ENCODE peak calls at places on chromosomes 4 and X, in four cellular contexts. L is GM10248; U is CD8-positive, alpha-beta memory T cell; F is neural progenitor cell. I is an unnamed sample.

GRCh38 chr4:86896596-86896995 is 4.4 kb upstream of the C4orf36 start:
- DNase-seq in L (no peak), U (no peak), F (no peak), I (no peak)

GRCh38 chr4:151325320-151326246 is at the start of gene SH3D19:
- DNase-seq in L (peak; percentile 20), U (no peak), F (peak; percentile 78), I (peak; percentile 80)

GRCh38 chrX:104318330-104319009 is 63.7 kb upstream of the ESX1 start:
- DNase-seq in L (no peak), U (no peak), F (peak; percentile 31), I (no peak)

GRCh38 chrX:3351287-3351686 is 4.8 kb upstream of the MXRA5 start:
- DNase-seq in L (no peak), U (no peak), F (no peak), I (no peak)

GRCh38 chrX:115642895-115643530 is 82.0 kb downstream of the PLS3 start:
- DNase-seq in L (peak; percentile 35), U (no peak), F (peak; percentile 44), I (no peak)

GRCh38 chrX:12421918-12422317 is 283.6 kb downstream of the FRMPD4 start:
- DNase-seq in L (no peak), U (no peak), F (no peak), I (no peak)

GRCh38 chr4:179678093-179678804 is 2236.0 kb upstream of the AGA start:
- DNase-seq in L (no peak), U (no peak), F (no peak), I (no peak)

GRCh38 chr4:151029537-151029936 is 14.5 kb upstream of the LRBA start:
- DNase-seq in L (no peak), U (no peak), F (no peak), I (no peak)

GRCh38 chr4:107619065-107619464 is 101.0 kb downstream of the PAPSS1 start:
- DNase-seq in L (no peak), U (no peak), F (no peak), I (no peak)

GRCh38 chr4:117983541-117984451 is 50.5 kb upstream of the NDST3 start:
- DNase-seq in L (no peak), U (no peak), F (no peak), I (no peak)

GRCh38 chr4:7295201-7295916 is 103.0 kb downstream of the SORCS2 start:
- DNase-seq in L (no peak), U (no peak), F (no peak), I (no peak)

GRCh38 chr4:11805837-11806236 is 377.1 kb upstream of the HS3ST1 start:
- DNase-seq in L (no peak), U (no peak), F (peak; percentile 8), I (no peak)

GRCh38 chr4:3249681-3250437 is 900 bp downstream of the MSANTD1 start:
- DNase-seq in L (no peak), U (no peak), F (no peak), I (peak; percentile 57)

GRCh38 chr4:53563824-53564223 is 27.5 kb downstream of the LNX1 start:
- DNase-seq in L (peak; percentile 59), U (no peak), F (no peak), I (no peak)

GRCh38 chr4:153936121-153936520 is 147.2 kb upstream of the SFRP2 start:
- DNase-seq in L (no peak), U (no peak), F (no peak), I (no peak)

GRCh38 chr4:143382539-143382938 is 45.9 kb downstream of the GAB1 start:
- DNase-seq in L (no peak), U (no peak), F (no peak), I (no peak)

GRCh38 chrX:39396358-39396995 is 595.2 kb downstream of the MID1IP1 start:
- DNase-seq in L (no peak), U (no peak), F (peak; percentile 16), I (no peak)

GRCh38 chrX:15158736-15159406 is 111.0 kb downstream of the ASB9 start:
- DNase-seq in L (peak; percentile 13), U (no peak), F (no peak), I (no peak)

GRCh38 chrX:143837010-143837409 is 46.9 kb upstream of the UBE2NL start:
- DNase-seq in L (no peak), U (no peak), F (no peak), I (no peak)

GRCh38 chrX:107691024-107691448 is 62.7 kb downstream of the PRPS1 start:
- DNase-seq in L (no peak), U (no peak), F (no peak), I (no peak)

GRCh38 chr4:119040711-119041185 is 94.9 kb upstream of the MYOZ2 start:
- DNase-seq in L (no peak), U (no peak), F (peak; percentile 65), I (no peak)

GRCh38 chrX:1464282-1465131 is 11.8 kb upstream of the ASMTL start:
- DNase-seq in L (no peak), U (no peak), F (no peak), I (peak; percentile 71)

GRCh38 chr4:140069068-140069467 is 84.9 kb downstream of the MAML3 start:
- DNase-seq in L (no peak), U (no peak), F (no peak), I (no peak)

GRCh38 chr4:182724414-182724813 is 192.8 kb downstream of the DCTD start:
- DNase-seq in L (no peak), U (no peak), F (no peak), I (no peak)

GRCh38 chr4:180558427-180558826 is 1684.8 kb upstream of the TENM3 start:
- DNase-seq in L (no peak), U (no peak), F (no peak), I (no peak)

GRCh38 chr4:168717852-168718251 is 221.0 kb downstream of the PALLD start:
- DNase-seq in L (no peak), U (no peak), F (no peak), I (no peak)

GRCh38 chr4:86664959-86665358 is 70.8 kb downstream of the PTPN13 start:
- DNase-seq in L (no peak), U (no peak), F (no peak), I (no peak)

GRCh38 chr4:185781555-185782215 is 30.3 kb downstream of the SORBS2 start:
- DNase-seq in L (no peak), U (no peak), F (no peak), I (no peak)

GRCh38 chr4:177118596-177118995 is 191.1 kb upstream of the NEIL3 start:
- DNase-seq in L (no peak), U (no peak), F (no peak), I (no peak)

I was measured in spleen.